ENCODE peak calls at places on chromosomes 1 and 21, in eight cellular contexts. I, X, D, K, G, Z, N and W are unnamed samples.

GRCh38 chr1:193525917-193526710 is 339.7 kb upstream of the B3GALT2 start:
- DNase-seq in X (no peak), I (no peak), D (no peak), Z (no peak), G (no peak), N (no peak), K (no peak), W (no peak)

GRCh38 chr1:207752456-207753132 is 740 bp downstream of the CD46 start:
- DNase-seq in D (no peak), X (peak), K (no peak), N (peak), I (peak), G (no peak), Z (no peak), W (no peak)

GRCh38 chr1:108597041-108597440 is 37.1 kb downstream of the EEIG2 start:
- DNase-seq in G (no peak), K (no peak), I (no peak), X (no peak), Z (no peak), N (no peak), D (no peak), W (no peak)

GRCh38 chr21:29298348-29299045 is at the start of gene BACH1:
- DNase-seq in Z (peak), K (peak), X (peak), I (peak), D (peak), G (peak), N (peak), W (peak)

GRCh38 chr1:39087109-39087834 is 61.1 kb downstream of the NDUFS5 start:
- DNase-seq in N (no peak), I (no peak), K (no peak), X (peak), G (no peak), Z (no peak), D (no peak), W (no peak)

GRCh38 chr1:91916046-91916445 is 30.1 kb upstream of the TGFBR3 start:
- DNase-seq in X (no peak), G (no peak), Z (no peak), I (no peak), D (no peak), N (no peak), K (peak), W (no peak)

GRCh38 chr21:35343046-35343816 is 294.1 kb upstream of the RUNX1 start:
- DNase-seq in D (no peak), K (no peak), Z (no peak), N (no peak), G (no peak), I (no peak), X (peak), W (no peak)

GRCh38 chr1:240732390-240732789 is 120.4 kb upstream of the GREM2 start:
- DNase-seq in I (no peak), N (peak), G (no peak), K (no peak), Z (peak), D (no peak), X (peak), W (peak)

GRCh38 chr21:39029086-39029772 is 154.0 kb downstream of the PSMG1 start:
- DNase-seq in I (no peak), G (no peak), N (no peak), K (no peak), D (peak), Z (no peak), X (peak), W (no peak)

GRCh38 chr1:1510912-1511532 is 940 bp upstream of the ATAD3A start:
- DNase-seq in G (no peak), N (peak), I (no peak), X (peak), D (no peak), K (no peak), Z (no peak), W (peak)

GRCh38 chr1:218494449-218494852 is 149.3 kb downstream of the TGFB2 start:
- DNase-seq in Z (no peak), D (no peak), G (no peak), N (no peak), X (no peak), I (no peak), K (no peak), W (no peak)

GRCh38 chr1:54428838-54429513 is 22.8 kb upstream of the SSBP3 start:
- DNase-seq in Z (no peak), K (no peak), N (no peak), X (no peak), G (no peak), I (peak), D (no peak), W (no peak)

GRCh38 chr1:175591083-175591743 is 152.2 kb downstream of the TNR start:
- DNase-seq in X (no peak), Z (no peak), G (no peak), D (no peak), I (no peak), K (no peak), N (no peak), W (no peak)

GRCh38 chr1:4601986-4602385 is 52.4 kb upstream of the AJAP1 start:
- DNase-seq in G (peak), X (no peak), I (no peak), D (no peak), N (no peak), K (no peak), Z (no peak), W (no peak)

GRCh38 chr1:3053366-3053980 is 15.5 kb upstream of the PRDM16 start:
- DNase-seq in G (peak), N (no peak), X (no peak), D (no peak), K (no peak), Z (no peak), I (no peak), W (no peak)

GRCh38 chr1:180219776-180220175 is 10.3 kb upstream of the LHX4 start:
- DNase-seq in N (no peak), Z (no peak), I (peak), X (no peak), K (no peak), G (no peak), D (no peak), W (no peak)

GRCh38 chr1:210236840-210237409 is 4.3 kb downstream of the SERTAD4 start:
- DNase-seq in K (no peak), X (peak), D (no peak), Z (no peak), I (no peak), N (peak), G (peak), W (no peak)

GRCh38 chr1:17251699-17252376 is 2.9 kb downstream of the PADI3 start:
- DNase-seq in K (no peak), I (no peak), Z (no peak), X (peak), G (no peak), D (no peak), N (no peak), W (no peak)

GRCh38 chr1:87915771-87916170 is 587.1 kb downstream of the LMO4 start:
- DNase-seq in X (peak), D (no peak), I (no peak), Z (no peak), N (no peak), K (no peak), G (no peak), W (no peak)

GRCh38 chr21:35611752-35612151 is 448.6 kb downstream of the SETD4 start:
- DNase-seq in N (no peak), X (peak), Z (no peak), G (no peak), I (no peak), D (no peak), K (no peak), W (no peak)

GRCh38 chr1:95497566-95497965 is 263.6 kb downstream of the RWDD3 start:
- DNase-seq in D (no peak), X (no peak), I (no peak), G (no peak), K (no peak), Z (no peak), N (no peak), W (no peak)

GRCh38 chr1:11158720-11159321 is 30.3 kb upstream of the ANGPTL7 start:
- DNase-seq in D (peak), Z (no peak), X (peak), K (no peak), N (peak), I (no peak), G (no peak), W (no peak)

GRCh38 chr1:180415985-180416633 is 86.3 kb downstream of the ACBD6 start:
- DNase-seq in I (no peak), N (peak), X (peak), G (no peak), D (peak), Z (peak), K (no peak), W (peak)

GRCh38 chr1:212218911-212219310 is 66.3 kb upstream of the PPP2R5A start:
- DNase-seq in Z (no peak), X (peak), G (no peak), K (no peak), D (peak), N (no peak), I (no peak), W (no peak)

GRCh38 chr1:45304311-45305081 is 22.2 kb upstream of the HPDL start:
- DNase-seq in K (peak), I (peak), X (peak), D (no peak), N (peak), Z (no peak), G (no peak), W (no peak)

GRCh38 chr1:72229893-72230292 is 52.4 kb downstream of the NEGR1 start:
- DNase-seq in K (no peak), I (no peak), G (no peak), D (no peak), X (peak), N (no peak), Z (no peak), W (no peak)

GRCh38 chr1:219405531-219406331 is 207.2 kb downstream of the ZC3H11B start:
- DNase-seq in Z (no peak), I (no peak), G (no peak), N (no peak), D (no peak), X (no peak), K (no peak), W (no peak)

GRCh38 chr1:13699936-13700520 is at the start of gene PRDM2:
- DNase-seq in K (no peak), Z (peak), N (peak), X (peak), D (no peak), G (peak), I (peak), W (no peak)

GRCh38 chr1:223831755-223832636 is 13.8 kb downstream of the TP53BP2 start:
- DNase-seq in G (no peak), D (no peak), X (peak), N (no peak), I (no peak), K (no peak), Z (peak), W (no peak)

GRCh38 chr21:32844653-32845443 is 73.3 kb upstream of the PAXBP1 start:
- DNase-seq in I (no peak), G (no peak), N (peak), D (peak), Z (peak), K (peak), X (peak), W (no peak)
- TF ChIP-seq CTCF in I (no peak), G (no peak), N (no peak), D (no peak), Z (no peak), K (no peak), X (no peak), W (peak)

DNA sequence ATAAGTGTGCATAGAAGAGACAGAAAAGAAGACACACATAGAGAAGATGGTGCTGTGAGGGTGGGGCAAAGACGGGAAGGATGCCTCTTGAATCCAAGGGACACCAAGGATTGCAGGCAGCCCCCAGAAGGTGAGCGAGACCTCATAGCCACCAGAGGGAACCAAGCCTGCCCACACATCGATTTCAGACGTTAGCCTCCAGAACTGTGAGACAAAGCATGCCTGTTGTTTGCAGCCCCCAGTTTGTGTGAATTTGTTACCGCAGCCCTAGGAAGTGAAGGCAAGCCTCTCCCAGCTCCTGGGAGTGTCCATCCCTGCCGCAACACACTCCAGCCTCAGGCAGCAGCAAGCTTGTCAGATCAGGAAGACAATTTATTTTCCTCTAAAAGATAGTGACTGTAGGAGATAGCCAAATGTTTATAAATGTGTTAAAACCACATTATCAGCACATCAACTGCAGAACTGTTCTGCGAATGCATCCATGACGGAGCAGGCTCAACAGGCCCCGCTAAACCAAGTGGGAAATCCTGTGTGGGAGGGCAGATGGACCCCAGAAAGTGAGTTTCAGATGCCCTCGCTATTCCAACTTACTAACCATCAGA is 543.3 kb downstream of the MATN1 start:
- DNase-seq in X (no peak), D (no peak), G (no peak), I (no peak), N (peak), Z (no peak), K (peak), W (no peak)
- TF ChIP-seq CTCF in X (no peak), D (no peak), G (no peak), I (no peak), N (no peak), Z (no peak), K (no peak), W (no peak)

GRCh38 chr1:6884652-6885153 is 99.4 kb downstream of the CAMTA1 start:
- DNase-seq in K (no peak), G (no peak), Z (no peak), I (no peak), X (no peak), N (peak), D (no peak), W (no peak)

GRCh38 chr1:6888870-6889269 is 103.6 kb downstream of the CAMTA1 start:
- DNase-seq in K (no peak), I (no peak), X (no peak), D (no peak), Z (no peak), N (no peak), G (no peak), W (no peak)

GRCh38 chr1:6889875-6890480 is 104.7 kb downstream of the CAMTA1 start:
- DNase-seq in Z (peak), I (no peak), G (no peak), D (peak), K (no peak), N (peak), X (peak), W (peak)

GRCh38 chr1:6890686-6891085 is 105.4 kb downstream of the CAMTA1 start:
- DNase-seq in X (no peak), Z (no peak), I (no peak), K (no peak), D (no peak), N (no peak), G (no peak), W (no peak)

DNA sequence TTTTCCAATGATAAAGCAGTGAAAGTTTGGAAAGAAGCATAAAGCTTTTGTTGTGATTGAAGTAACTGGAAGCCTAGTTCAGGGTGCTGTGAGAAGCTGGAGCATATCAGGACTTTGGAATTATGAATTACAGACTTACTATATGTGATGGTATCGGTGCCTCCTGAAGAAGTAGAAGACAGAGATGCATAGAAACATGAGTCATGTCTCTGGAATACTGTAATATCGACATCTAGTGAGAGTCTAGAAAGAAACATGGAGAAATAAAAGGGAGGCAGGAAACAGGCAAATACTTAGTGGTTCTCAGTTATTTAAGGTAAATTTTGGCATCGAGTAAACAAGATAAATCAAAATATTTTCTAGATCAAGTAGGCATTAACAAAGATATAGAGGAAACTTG is 103.0 kb downstream of the CAMTA1 start:
- DNase-seq in D (no peak), N (no peak), Z (no peak), X (peak), K (no peak), I (no peak), G (no peak), W (no peak)
- TF ChIP-seq CTCF in D (no peak), N (no peak), Z (no peak), X (peak), K (no peak), I (no peak), G (no peak), W (no peak)

DNA sequence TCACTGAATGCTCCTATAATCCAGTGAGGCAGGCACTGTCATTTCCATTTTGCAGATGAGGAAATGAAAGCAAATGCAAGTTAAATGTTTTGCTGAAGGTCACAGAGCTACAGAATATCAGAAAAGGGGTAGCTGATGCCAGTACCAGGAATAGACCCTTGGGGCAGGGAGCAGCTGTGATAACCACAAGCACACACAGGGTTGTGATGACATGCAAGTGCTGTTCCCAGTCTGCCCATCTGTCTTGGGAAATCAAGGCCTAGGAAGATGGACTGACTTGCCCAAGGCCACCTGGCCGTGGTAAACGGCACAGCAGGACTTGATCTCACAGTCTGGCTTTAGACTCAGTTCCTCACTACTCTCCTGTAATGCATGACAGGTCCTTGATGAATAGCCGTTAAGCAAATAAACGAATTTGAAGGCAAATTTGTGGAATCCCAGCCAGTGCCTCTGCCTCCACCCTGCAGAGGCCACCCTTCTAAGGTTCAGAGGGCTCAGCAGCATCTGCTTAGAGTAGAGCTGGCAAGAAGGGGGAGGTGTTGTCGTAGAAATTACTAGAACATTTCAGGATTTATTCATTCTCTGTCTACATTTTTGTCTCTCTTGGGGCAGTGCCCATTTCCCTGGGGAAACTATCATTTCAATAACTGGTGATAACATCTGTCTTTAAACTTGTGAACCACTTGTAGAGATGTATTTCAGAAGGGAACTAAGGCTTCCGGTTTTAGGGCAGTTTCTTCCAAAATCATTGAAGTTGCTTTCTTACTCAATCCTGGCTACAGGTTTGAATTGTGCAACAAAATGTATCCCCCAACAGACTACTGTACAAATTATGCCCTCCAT is 53.2 kb upstream of the MRPS6 start:
- DNase-seq in G (no peak), Z (no peak), I (no peak), D (no peak), X (no peak), N (no peak), K (no peak), W (no peak)
- TF ChIP-seq CTCF in G (no peak), Z (no peak), I (no peak), D (no peak), X (no peak), N (no peak), K (no peak), W (no peak)

DNA sequence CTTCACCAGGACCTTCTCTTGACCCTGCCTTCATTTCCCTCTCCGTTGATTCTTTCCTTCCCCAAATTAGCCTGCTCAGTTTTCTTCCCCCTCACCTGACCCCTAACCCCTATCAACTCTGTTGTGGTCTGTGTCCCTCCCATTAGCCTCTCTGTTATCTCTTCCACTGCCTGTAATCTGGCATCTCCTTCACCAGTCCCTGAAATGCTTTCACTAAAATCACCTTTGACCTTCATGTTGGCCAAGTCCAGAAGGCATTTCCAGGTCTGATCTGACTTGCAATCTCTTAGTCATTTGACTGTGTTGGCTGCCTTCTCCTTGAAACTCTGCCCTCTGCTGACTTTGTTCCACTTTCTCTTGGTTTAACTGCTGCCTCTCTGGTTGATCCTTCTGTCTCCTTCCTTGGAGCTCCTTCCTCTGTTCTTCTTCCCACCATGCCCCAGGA is 28.2 kb downstream of the ATP8B2 start:
- DNase-seq in Z (no peak), I (no peak), G (no peak), N (peak), X (peak), K (no peak), D (no peak), W (no peak)
- TF ChIP-seq CTCF in Z (peak), I (peak), G (no peak), N (peak), X (peak), K (no peak), D (peak), W (peak)

GRCh38 chr1:114959423-114959822 is 70.2 kb upstream of the TSHB start:
- DNase-seq in I (no peak), G (no peak), N (no peak), X (no peak), D (no peak), K (no peak), Z (no peak), W (no peak)

DNA sequence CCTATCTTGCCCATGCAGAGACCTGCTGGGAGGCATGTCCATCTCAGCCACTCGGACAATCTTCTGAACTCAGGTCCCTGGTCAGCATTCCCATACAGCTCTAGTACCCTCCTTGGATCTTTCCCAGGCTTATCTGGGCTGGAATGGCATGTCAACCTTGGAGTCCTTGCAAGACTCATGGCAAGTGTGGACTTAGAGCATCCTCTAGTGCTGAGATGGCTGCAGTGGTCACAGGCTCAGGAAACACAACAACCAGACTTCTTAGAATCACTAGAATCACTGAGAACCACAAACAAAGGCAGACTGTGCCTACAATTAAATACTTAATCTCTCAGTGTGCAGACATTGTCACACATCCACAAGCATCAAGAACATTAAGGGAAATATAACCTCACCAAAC is 73.1 kb upstream of the TSHB start:
- DNase-seq in Z (no peak), I (no peak), X (no peak), G (no peak), K (no peak), N (peak), D (no peak), W (peak)
- TF ChIP-seq CTCF in Z (no peak), I (no peak), X (peak), G (no peak), K (no peak), N (peak), D (peak), W (peak)